ENCODE peak calls at places on chromosomes 16 and 17, in nine cellular contexts. U is aorta; O is lung; W is fibroblast of lung; M is uterus; A is body of pancreas; I is thoracic aorta; G is tibial nerve; H is CD8-positive, alpha-beta T cell. Z is an unnamed sample.

GRCh38 chr17:39230361-39230760 is 4.6 kb upstream of the STAC2 start:
- DNase-seq in M (no peak), G (no peak), O (no peak), I (no peak), W (no peak), U (no peak), H (no peak), A (no peak), Z (no peak)

GRCh38 chr17:9958586-9959281 is 53.7 kb upstream of the RCVRN start:
- DNase-seq in G (no peak), O (no peak), M (no peak), A (no peak), H (no peak), W (no peak), U (no peak), I (no peak), Z (no peak)

GRCh38 chr17:32852811-32853210 is 24.1 kb downstream of the MYO1D start:
- DNase-seq in A (no peak), M (no peak), O (no peak), H (no peak), G (no peak), I (no peak), W (no peak), U (no peak), Z (no peak)

GRCh38 chr16:54072237-54072636 is 214.3 kb downstream of the IRX3 start:
- DNase-seq in G (no peak), H (no peak), I (no peak), O (no peak), U (no peak), W (no peak), M (no peak), A (no peak), Z (no peak)

GRCh38 chr17:5711344-5711743 is 127.0 kb upstream of the NLRP1 start:
- DNase-seq in H (no peak), O (no peak), W (no peak), M (no peak), U (no peak), G (no peak), A (no peak), I (no peak), Z (no peak)

GRCh38 chr16:84175351-84176081 is 11.3 kb downstream of the TAF1C start:
- DNase-seq in W (peak; percentile 41), I (no peak), U (no peak), M (peak; percentile 49), H (no peak), A (peak; percentile 74), O (peak; percentile 43), G (peak; percentile 64), Z (peak; percentile 41)

GRCh38 chr17:58991718-58992331 is 114.9 kb downstream of the TRIM37 start:
- DNase-seq in M (no peak), H (no peak), G (no peak), I (no peak), W (peak; percentile 20), A (no peak), O (peak; percentile 69), U (no peak), Z (no peak)

GRCh38 chr16:10738231-10739077 is 5.2 kb upstream of the NUBP1 start:
- DNase-seq in H (no peak), U (peak; percentile 88), O (peak; percentile 49), M (peak; percentile 50), W (peak; percentile 86), G (peak; percentile 34), I (peak; percentile 45), A (peak; percentile 42), Z (no peak)

GRCh38 chr16:30488764-30489595 is 16.4 kb downstream of the ITGAL start:
- DNase-seq in G (no peak), M (no peak), W (no peak), H (no peak), A (no peak), I (no peak), U (no peak), O (no peak), Z (no peak)

GRCh38 chr16:88013091-88013609 is 61.9 kb downstream of the BANP start:
- DNase-seq in U (no peak), A (no peak), I (no peak), O (no peak), M (no peak), H (no peak), G (no peak), W (no peak), Z (no peak)

GRCh38 chr16:20611975-20612471 is 35.9 kb upstream of the ACSM2B start:
- DNase-seq in W (no peak), H (no peak), G (no peak), M (peak; percentile 65), U (peak; percentile 85), O (peak; percentile 64), A (peak; percentile 92), I (no peak), Z (no peak)

GRCh38 chr16:67805718-67806427 is 487 bp downstream of the RANBP10 start:
- DNase-seq in O (peak; percentile 35), M (no peak), U (no peak), A (peak; percentile 41), H (no peak), G (no peak), W (no peak), I (no peak), Z (peak; percentile 40)

GRCh38 chr16:69397821-69398521 is 12.2 kb upstream of the TERF2 start:
- DNase-seq in M (peak; percentile 29), G (peak; percentile 57), I (no peak), A (peak; percentile 66), U (no peak), W (peak; percentile 82), O (no peak), H (no peak), Z (no peak)

GRCh38 chr16:49457196-49457595 is 83.6 kb downstream of the C16orf78 start:
- DNase-seq in I (no peak), O (no peak), M (no peak), W (no peak), A (no peak), U (peak; percentile 34), G (no peak), H (no peak), Z (no peak)
- H3K4me1 ChIP-seq in I (no peaks in the 10 kb centered on the region), O (no peaks in the 10 kb centered on the region), M (no peaks in the 10 kb centered on the region), W (no peaks in the 10 kb centered on the region), A (no peaks in the 10 kb centered on the region), U (no peaks in the 10 kb centered on the region), G (no peaks in the 10 kb centered on the region), H (peaks cover 15% of the 10 kb centered on the region), Z (peaks cover 2% of the 10 kb centered on the region)

DNA sequence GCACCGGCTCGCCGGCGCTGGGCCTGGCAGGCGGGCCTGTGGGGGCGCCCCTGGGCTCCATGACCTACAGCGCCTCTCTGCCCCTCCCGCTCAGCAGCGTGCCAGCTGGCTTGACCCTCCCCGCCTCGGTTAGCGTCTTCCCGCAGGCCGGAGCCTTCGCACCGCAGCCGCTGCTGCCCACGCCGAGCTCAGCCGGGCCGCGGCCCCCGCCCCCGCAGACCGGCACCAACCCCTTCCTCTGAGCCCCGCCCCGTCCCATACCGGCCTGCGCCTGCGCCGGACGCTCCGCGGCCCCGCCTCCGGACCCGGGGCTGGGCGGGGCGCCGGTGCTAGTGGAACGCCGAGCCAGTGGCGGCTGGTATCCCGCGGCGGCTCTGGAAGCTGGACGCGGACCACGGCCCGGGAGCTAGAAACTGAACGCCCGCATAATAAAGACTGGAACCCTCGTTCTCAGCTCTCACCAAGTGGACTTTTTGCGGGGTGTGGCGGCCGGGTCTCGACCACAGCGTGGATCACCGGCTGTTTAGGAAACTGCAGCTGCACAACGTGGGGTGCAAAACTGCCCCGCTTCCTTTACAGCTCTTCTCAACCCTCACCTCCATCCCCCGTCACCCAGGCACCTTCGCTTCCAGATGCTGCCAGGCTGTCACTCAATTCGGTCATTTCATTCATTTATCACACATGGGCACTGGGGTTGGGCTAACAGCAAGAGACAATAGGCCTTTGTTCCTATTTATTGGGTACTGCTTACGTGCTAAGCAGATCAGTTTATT is 4.9 kb upstream of the SPATA20 start:
- DNase-seq in I (no peak), H (peak; percentile 52), A (peak; percentile 90), U (peak; percentile 95), W (peak; percentile 62), M (peak; percentile 89), O (peak; percentile 84), G (peak; percentile 75), Z (peak; percentile 74)
- H3K4me1 ChIP-seq in I (peaks cover 12% of the 10 kb centered on the region), H (peaks cover 20% of the 10 kb centered on the region), A (peaks cover 71% of the 10 kb centered on the region), U (no peaks in the 10 kb centered on the region), W (peaks cover 7% of the 10 kb centered on the region), M (peaks cover 11% of the 10 kb centered on the region), O (no peaks in the 10 kb centered on the region), G (peaks cover 19% of the 10 kb centered on the region), Z (peaks cover 19% of the 10 kb centered on the region)

DNA sequence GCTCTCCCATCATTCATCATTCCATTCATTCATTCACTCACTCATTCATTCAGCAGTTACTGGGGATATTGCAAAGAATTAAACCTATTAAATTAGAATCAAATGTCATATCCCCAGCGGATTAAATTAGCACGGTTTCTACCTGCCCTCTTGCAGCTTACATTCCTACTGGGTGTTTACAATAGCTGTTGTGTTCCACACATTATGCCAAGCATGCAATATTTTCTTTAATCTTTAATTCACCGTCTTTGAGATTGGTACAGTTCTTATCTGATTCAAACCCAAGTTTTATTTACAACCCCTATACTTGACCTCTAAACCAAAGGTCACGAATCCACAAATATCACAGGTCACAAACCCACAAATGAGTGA is 727 bp upstream of the USP31 start:
- DNase-seq in H (no peak), W (no peak), O (no peak), G (no peak), U (no peak), A (no peak), I (no peak), M (no peak), Z (no peak)
- H3K4me1 ChIP-seq in H (peaks cover 10% of the 10 kb centered on the region), W (peaks cover 3% of the 10 kb centered on the region), O (peaks cover 7% of the 10 kb centered on the region), G (peaks cover 16% of the 10 kb centered on the region), U (no peaks in the 10 kb centered on the region), A (peaks cover 28% of the 10 kb centered on the region), I (peaks cover 24% of the 10 kb centered on the region), M (peaks cover 4% of the 10 kb centered on the region), Z (peaks cover 16% of the 10 kb centered on the region)

DNA sequence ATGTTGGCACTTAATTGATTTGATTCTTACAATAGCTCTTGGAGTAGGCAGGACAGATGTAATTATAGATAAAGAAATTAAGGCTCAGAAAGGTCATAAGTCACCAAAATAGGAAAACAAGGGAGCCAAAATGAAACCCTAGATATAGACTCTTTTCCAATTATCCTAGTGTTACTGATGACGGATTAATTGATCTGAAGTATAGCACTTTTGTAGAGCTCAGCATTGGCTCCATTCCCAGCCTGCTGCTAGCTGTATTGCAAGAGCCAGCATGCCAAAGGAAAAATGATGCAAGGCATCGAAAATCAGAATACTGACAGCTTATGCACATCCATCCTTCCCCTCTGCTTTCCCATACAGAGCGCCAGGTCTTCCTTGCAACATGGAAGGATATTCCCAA is 21.6 kb upstream of the RASL10B start:
- DNase-seq in A (peak; percentile 15), O (no peak), G (no peak), I (no peak), H (no peak), M (no peak), U (no peak), W (peak; percentile 87), Z (no peak)
- H3K4me1 ChIP-seq in A (peaks cover 58% of the 10 kb centered on the region), O (peaks cover 26% of the 10 kb centered on the region), G (peaks cover 3% of the 10 kb centered on the region), I (peaks cover 22% of the 10 kb centered on the region), H (peaks cover 25% of the 10 kb centered on the region), M (no peaks in the 10 kb centered on the region), U (peaks cover 10% of the 10 kb centered on the region), W (peaks cover 5% of the 10 kb centered on the region), Z (peaks cover 26% of the 10 kb centered on the region)

GRCh38 chr17:57582881-57583756 is 162.0 kb downstream of the CCDC182 start:
- DNase-seq in M (no peak), I (no peak), O (no peak), W (no peak), U (no peak), A (no peak), H (no peak), G (no peak), Z (no peak)
- H3K4me1 ChIP-seq in M (no peaks in the 10 kb centered on the region), I (peaks cover 19% of the 10 kb centered on the region), O (peaks cover 4% of the 10 kb centered on the region), W (no peaks in the 10 kb centered on the region), U (no peaks in the 10 kb centered on the region), A (no peaks in the 10 kb centered on the region), H (no peaks in the 10 kb centered on the region), G (peaks cover 8% of the 10 kb centered on the region), Z (no peaks in the 10 kb centered on the region)